ENCODE peak calls at places on chromosomes 2 and 18, in four cellular contexts. L is HepG2, I is K562, S is GM12878. Y is an unnamed sample.

GRCh38 chr18:56068030-56068671 is 480.2 kb upstream of the TCF4 start:
- DNase-seq in S (no peak), L (no peak), I (no peak), Y (no peak)

GRCh38 chr2:203787954-203788353 is 79.6 kb upstream of the CTLA4 start:
- DNase-seq in L (peak), S (no peak), I (no peak), Y (no peak)

GRCh38 chr2:176445831-176446433 is 176.7 kb downstream of the MTX2 start:
- DNase-seq in L (peak), S (no peak), I (no peak), Y (no peak)

GRCh38 chr2:216616083-216616678 is 17.0 kb upstream of the IGFBP2 start:
- DNase-seq in I (no peak), L (no peak), S (no peak), Y (no peak)

GRCh38 chr2:162293122-162293781 is 25.2 kb downstream of the IFIH1 start:
- DNase-seq in I (no peak), S (no peak), L (no peak), Y (no peak)

GRCh38 chr2:176527141-176527901 is 258.1 kb downstream of the MTX2 start:
- DNase-seq in L (no peak), S (no peak), I (no peak), Y (no peak)

GRCh38 chr2:240557808-240558207 is at the start of gene ANKMY1:
- DNase-seq in I (no peak), L (no peak), S (no peak), Y (peak)

GRCh38 chr2:10668402-10669012 is 21.3 kb downstream of the NOL10 start:
- DNase-seq in S (peak), I (no peak), L (peak), Y (peak)

GRCh38 chr18:70414315-70414714 is 125.5 kb downstream of the SOCS6 start:
- DNase-seq in I (no peak), L (no peak), S (no peak), Y (no peak)

GRCh38 chr2:121287146-121287798 is 2.3 kb upstream of the TFCP2L1 start:
- DNase-seq in L (no peak), I (no peak), S (no peak), Y (no peak)

GRCh38 chr18:13545514-13545913 is 180.8 kb downstream of the FAM210A start:
- DNase-seq in L (no peak), S (no peak), I (no peak), Y (no peak)

GRCh38 chr2:215870986-215871385 is 142.4 kb downstream of the MREG start:
- DNase-seq in I (peak), S (no peak), L (peak), Y (peak)

GRCh38 chr2:16208241-16208797 is 268.0 kb downstream of the MYCN start:
- DNase-seq in S (no peak), L (no peak), I (no peak), Y (no peak)

GRCh38 chr2:16210841-16211240 is 270.5 kb downstream of the MYCN start:
- DNase-seq in L (no peak), I (no peak), S (no peak), Y (no peak)

GRCh38 chr2:16211341-16211740 is 271.0 kb downstream of the MYCN start:
- DNase-seq in L (no peak), S (no peak), I (no peak), Y (no peak)

GRCh38 chr2:16208921-16209320 is 268.6 kb downstream of the MYCN start:
- DNase-seq in L (no peak), I (no peak), S (no peak), Y (no peak)

GRCh38 chr2:16209799-16210198 is 269.4 kb downstream of the MYCN start:
- DNase-seq in L (no peak), S (no peak), I (no peak), Y (no peak)
- TF ChIP-seq JUNB in L (no peak), S (no peak), I (no peak), Y (no peak)

DNA sequence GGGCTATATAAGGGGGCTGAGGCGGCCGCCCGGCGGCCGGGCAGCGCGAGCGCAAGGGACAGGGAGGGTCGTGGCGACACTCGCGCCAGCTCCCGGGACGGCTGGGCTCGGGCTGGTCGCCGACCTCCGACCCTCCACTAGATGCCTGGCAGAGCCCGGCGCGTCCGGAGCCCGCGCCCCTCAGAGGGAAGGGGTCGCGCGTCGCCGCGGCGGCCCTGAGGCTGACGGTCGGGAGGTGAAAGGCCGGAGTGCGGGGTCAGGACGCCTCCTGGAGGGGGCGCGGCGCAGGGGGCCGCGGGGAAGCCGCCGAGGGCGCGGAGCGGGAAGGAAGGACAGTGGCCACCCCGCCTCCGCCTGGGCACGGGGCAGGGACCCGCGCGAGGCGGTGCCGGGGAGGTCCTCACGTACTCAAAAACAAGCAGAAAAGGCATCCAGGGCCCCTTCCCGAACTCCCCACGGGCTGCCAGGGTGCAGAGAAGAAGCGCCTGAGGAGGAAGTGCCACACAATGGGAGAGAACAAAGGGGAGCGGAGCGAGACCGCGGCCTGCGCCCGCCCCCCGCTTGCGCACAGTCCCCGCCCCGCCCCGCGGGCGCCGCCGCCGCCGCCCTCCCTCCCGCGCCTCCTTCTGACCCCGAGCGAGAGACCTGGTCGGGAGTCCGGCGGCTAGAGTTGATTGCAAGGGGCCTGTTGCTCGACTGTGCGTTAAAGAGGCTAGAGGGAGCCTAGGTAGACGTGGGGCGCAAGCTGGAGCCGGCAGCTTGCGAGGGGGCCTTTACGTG is 791 bp upstream of the KLF7 start:
- DNase-seq in S (no peak), L (peak), I (peak), Y (peak)
- TF ChIP-seq CREB1 in S (no peak), L (no peak), I (no peak), Y (peak)

GRCh38 chr2:145200307-145200706 is 680.4 kb upstream of the ZEB2 start:
- DNase-seq in S (no peak), L (no peak), I (no peak), Y (no peak)
- TF ChIP-seq JUNB in S (no peak), L (no peak), I (no peak), Y (no peak)

DNA sequence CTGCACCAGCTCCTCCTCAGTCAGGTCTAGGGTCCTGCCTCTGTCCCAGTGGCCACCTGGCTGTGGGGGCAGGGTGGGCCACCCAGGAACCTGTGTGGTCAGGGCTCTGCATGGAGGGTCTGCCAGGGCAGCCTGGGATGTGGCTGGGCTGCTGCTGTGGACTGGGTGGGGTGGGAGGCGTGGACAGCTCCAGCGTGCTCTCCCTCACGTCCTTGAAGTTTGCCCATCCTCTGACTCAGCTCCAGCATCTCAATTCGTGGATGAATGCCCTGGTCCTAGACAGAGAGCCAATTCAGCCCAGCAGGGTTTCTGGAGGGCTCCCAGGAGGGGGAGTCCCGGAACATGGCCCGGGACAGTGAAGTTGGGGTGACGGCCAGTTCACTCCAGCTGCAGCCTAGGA is 64.3 kb upstream of the EPAS1 start:
- DNase-seq in S (no peak), I (no peak), L (peak), Y (no peak)
- TF ChIP-seq CREB1 in S (no peak), I (no peak), L (no peak), Y (no peak)

DNA sequence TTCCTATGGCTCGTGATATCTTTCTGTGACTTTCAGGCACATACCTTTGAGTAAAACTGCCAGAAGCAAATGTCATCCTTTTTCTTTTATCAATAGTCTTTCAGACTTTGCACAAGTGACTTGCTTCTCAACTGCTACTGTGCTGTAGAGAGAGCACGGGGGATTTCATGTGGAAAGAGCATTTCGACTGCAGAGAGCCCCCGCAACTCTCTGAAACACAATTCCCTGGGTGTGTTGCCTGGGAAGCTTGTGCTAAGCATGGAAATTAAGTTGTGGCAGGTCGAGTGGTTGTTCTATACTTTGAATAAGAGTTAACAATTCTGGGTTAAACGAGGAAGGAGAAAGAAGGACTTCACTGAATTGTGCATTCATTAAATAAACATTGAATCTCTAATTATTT is 659.1 kb downstream of the TDRD15 start:
- DNase-seq in L (no peak), I (no peak), S (no peak), Y (no peak)
- TF ChIP-seq JUNB in L (no peak), I (no peak), S (no peak), Y (no peak)

GRCh38 chr18:46411191-46411590 is 245.8 kb downstream of the LOXHD1 start:
- DNase-seq in L (no peak), I (no peak), S (no peak), Y (no peak)

GRCh38 chr18:46405832-46406538 is 251.0 kb downstream of the LOXHD1 start:
- DNase-seq in L (no peak), S (no peak), I (no peak), Y (no peak)

GRCh38 chr18:46407471-46408166 is 249.4 kb downstream of the LOXHD1 start:
- DNase-seq in I (no peak), L (no peak), S (no peak), Y (no peak)

GRCh38 chr18:46406539-46406932 is 250.5 kb downstream of the LOXHD1 start:
- DNase-seq in S (no peak), L (no peak), I (no peak), Y (no peak)

GRCh38 chr18:46408334-46408987 is 248.6 kb downstream of the LOXHD1 start:
- DNase-seq in S (no peak), L (peak), I (peak), Y (peak)
- TF ChIP-seq CREB1 in S (no peak), L (no peak), I (no peak), Y (no peak)

Y was measured in GM23338.